ENCODE peak calls at places on chromosomes 11 and 22, in six cellular contexts. One of them, this sample, is unnamed.
A peak's percentile ranks its signal among the peaks of the same experiment; 100 is the strongest.

GRCh38 chr22:50551160-50551752 is 5.6 kb downstream of the KLHDC7B start:
- DNase-seq in keratinocyte: no peak
- DNase-seq in CD8-positive, alpha-beta T cell: no peak
- DNase-seq in endodermal cell: no peak
- DNase-seq in fibroblast of lung: no peak
- DNase-seq in OCI-LY7: no peak
- DNase-seq in this sample: no peak

GRCh38 chr11:71144736-71145135 is 107.6 kb downstream of the SHANK2 start:
- DNase-seq in keratinocyte: no peak
- DNase-seq in CD8-positive, alpha-beta T cell: no peak
- DNase-seq in endodermal cell: no peak
- DNase-seq in fibroblast of lung: no peak
- DNase-seq in OCI-LY7: no peak
- DNase-seq in this sample: peak; percentile 27

GRCh38 chr22:17213976-17214375 is 5.3 kb downstream of the ADA2 start:
- DNase-seq in keratinocyte: no peak
- DNase-seq in CD8-positive, alpha-beta T cell: peak; percentile 68
- DNase-seq in endodermal cell: peak; percentile 87
- DNase-seq in fibroblast of lung: peak; percentile 7
- DNase-seq in OCI-LY7: peak; percentile 67
- DNase-seq in this sample: no peak

GRCh38 chr11:2137202-2138071 is 1.8 kb downstream of the IGF2 start:
- DNase-seq in keratinocyte: no peak
- DNase-seq in CD8-positive, alpha-beta T cell: no peak
- DNase-seq in endodermal cell: peak; percentile 92
- DNase-seq in fibroblast of lung: peak; percentile 43
- DNase-seq in OCI-LY7: no peak
- DNase-seq in this sample: peak; percentile 81

GRCh38 chr11:94732617-94733292 is 35.4 kb upstream of the AMOTL1 start:
- DNase-seq in keratinocyte: no peak
- DNase-seq in CD8-positive, alpha-beta T cell: no peak
- DNase-seq in endodermal cell: no peak
- DNase-seq in fibroblast of lung: peak; percentile 79
- DNase-seq in OCI-LY7: no peak
- DNase-seq in this sample: peak; percentile 71

GRCh38 chr11:118138839-118139420 is 13.7 kb downstream of the SCN4B start:
- DNase-seq in keratinocyte: no peak
- DNase-seq in CD8-positive, alpha-beta T cell: no peak
- DNase-seq in endodermal cell: no peak
- DNase-seq in fibroblast of lung: no peak
- DNase-seq in OCI-LY7: no peak
- DNase-seq in this sample: no peak

GRCh38 chr11:122202951-122203456 is 87.0 kb upstream of the BLID start:
- DNase-seq in keratinocyte: no peak
- DNase-seq in CD8-positive, alpha-beta T cell: no peak
- DNase-seq in endodermal cell: peak; percentile 92
- DNase-seq in fibroblast of lung: peak; percentile 72
- DNase-seq in OCI-LY7: peak; percentile 30
- DNase-seq in this sample: peak; percentile 81

GRCh38 chr11:118263694-118264567 is at the start of gene MPZL2:
- DNase-seq in keratinocyte: peak; percentile 85
- DNase-seq in CD8-positive, alpha-beta T cell: peak; percentile 61
- DNase-seq in endodermal cell: peak; percentile 82
- DNase-seq in fibroblast of lung: no peak
- DNase-seq in OCI-LY7: no peak
- DNase-seq in this sample: peak; percentile 88

GRCh38 chr11:96151501-96151900 is 191.5 kb downstream of the MAML2 start:
- DNase-seq in keratinocyte: no peak
- DNase-seq in CD8-positive, alpha-beta T cell: no peak
- DNase-seq in endodermal cell: no peak
- DNase-seq in fibroblast of lung: no peak
- DNase-seq in OCI-LY7: no peak
- DNase-seq in this sample: no peak

GRCh38 chr11:87301785-87302540 is 264.2 kb downstream of the TMEM135 start:
- DNase-seq in keratinocyte: no peak
- DNase-seq in CD8-positive, alpha-beta T cell: no peak
- DNase-seq in endodermal cell: no peak
- DNase-seq in fibroblast of lung: no peak
- DNase-seq in OCI-LY7: no peak
- DNase-seq in this sample: no peak

GRCh38 chr22:36328635-36329216 is 59.0 kb downstream of the MYH9 start:
- DNase-seq in keratinocyte: peak; percentile 84
- DNase-seq in CD8-positive, alpha-beta T cell: peak; percentile 61
- DNase-seq in endodermal cell: no peak
- DNase-seq in fibroblast of lung: peak; percentile 94
- DNase-seq in OCI-LY7: peak; percentile 19
- DNase-seq in this sample: no peak

GRCh38 chr11:4393209-4394196 is at the start of gene TRIM21:
- DNase-seq in keratinocyte: peak; percentile 15
- DNase-seq in CD8-positive, alpha-beta T cell: peak; percentile 90
- DNase-seq in endodermal cell: peak; percentile 93
- DNase-seq in fibroblast of lung: peak; percentile 80
- DNase-seq in OCI-LY7: peak; percentile 84
- DNase-seq in this sample: peak; percentile 84

GRCh38 chr11:102179366-102179765 is 69.1 kb downstream of the YAP1 start:
- DNase-seq in keratinocyte: no peak
- DNase-seq in CD8-positive, alpha-beta T cell: no peak
- DNase-seq in endodermal cell: no peak
- DNase-seq in fibroblast of lung: no peak
- DNase-seq in OCI-LY7: no peak
- DNase-seq in this sample: no peak
- H3K27ac ChIP-seq in keratinocyte: peak overlapping the region; percentile 88
- H3K27ac ChIP-seq in CD8-positive, alpha-beta T cell: no peak overlapping the region
- H3K27ac ChIP-seq in endodermal cell: no peak overlapping the region
- H3K27ac ChIP-seq in fibroblast of lung: no peak overlapping the region
- H3K27ac ChIP-seq in OCI-LY7: no peak overlapping the region
- H3K27ac ChIP-seq in this sample: no peak overlapping the region

GRCh38 chr11:129230006-129230405 is 37.9 kb upstream of the ARHGAP32 start:
- DNase-seq in keratinocyte: no peak
- DNase-seq in CD8-positive, alpha-beta T cell: no peak
- DNase-seq in endodermal cell: no peak
- DNase-seq in fibroblast of lung: no peak
- DNase-seq in OCI-LY7: no peak
- DNase-seq in this sample: no peak
- TF ChIP-seq CTCF in keratinocyte: no peak
- TF ChIP-seq CTCF in CD8-positive, alpha-beta T cell: no peak
- TF ChIP-seq CTCF in endodermal cell: peak; percentile 21
- TF ChIP-seq CTCF in fibroblast of lung: no peak
- TF ChIP-seq CTCF in OCI-LY7: no peak
- TF ChIP-seq CTCF in this sample: no peak

GRCh38 chr11:111793863-111794262 is 27.7 kb upstream of the PPP2R1B start:
- DNase-seq in keratinocyte: peak; percentile 32
- DNase-seq in CD8-positive, alpha-beta T cell: no peak
- DNase-seq in endodermal cell: no peak
- DNase-seq in fibroblast of lung: peak; percentile 78
- DNase-seq in OCI-LY7: no peak
- DNase-seq in this sample: peak; percentile 49

GRCh38 chr11:111797145-111797581 is 31.0 kb upstream of the PPP2R1B start:
- DNase-seq in keratinocyte: peak; percentile 77
- DNase-seq in CD8-positive, alpha-beta T cell: no peak
- DNase-seq in endodermal cell: no peak
- DNase-seq in fibroblast of lung: peak; percentile 41
- DNase-seq in OCI-LY7: peak; percentile 75
- DNase-seq in this sample: no peak

GRCh38 chr11:111798279-111798678 is 32.1 kb upstream of the PPP2R1B start:
- DNase-seq in keratinocyte: no peak
- DNase-seq in CD8-positive, alpha-beta T cell: no peak
- DNase-seq in endodermal cell: no peak
- DNase-seq in fibroblast of lung: no peak
- DNase-seq in OCI-LY7: no peak
- DNase-seq in this sample: no peak

GRCh38 chr11:111795333-111795985 is 29.3 kb upstream of the PPP2R1B start:
- DNase-seq in keratinocyte: no peak
- DNase-seq in CD8-positive, alpha-beta T cell: no peak
- DNase-seq in endodermal cell: no peak
- DNase-seq in fibroblast of lung: peak; percentile 63
- DNase-seq in OCI-LY7: no peak
- DNase-seq in this sample: no peak

DNA sequence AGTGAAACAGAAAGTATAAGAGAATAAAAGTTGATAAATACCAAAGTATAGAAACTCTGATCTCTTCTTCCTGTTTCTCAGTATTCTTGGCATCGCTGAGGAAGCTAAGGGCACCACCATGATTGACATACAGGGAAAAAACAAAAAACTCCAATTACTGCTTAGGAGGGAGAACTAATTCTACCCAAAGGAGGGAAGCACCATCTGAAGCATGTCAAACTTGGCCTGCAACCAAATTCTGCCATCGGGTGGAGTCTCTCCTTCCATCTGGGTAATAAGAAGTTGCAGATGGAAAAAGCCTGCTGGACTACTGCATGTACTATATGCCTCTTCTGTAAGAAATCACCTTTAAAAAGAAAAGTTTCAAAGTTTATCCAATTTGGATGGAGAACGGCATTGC is 30.5 kb upstream of the PPP2R1B start:
- DNase-seq in keratinocyte: no peak
- DNase-seq in CD8-positive, alpha-beta T cell: no peak
- DNase-seq in endodermal cell: no peak
- DNase-seq in fibroblast of lung: no peak
- DNase-seq in OCI-LY7: no peak
- DNase-seq in this sample: no peak
- H3K27ac ChIP-seq in keratinocyte: no peak overlapping the region
- H3K27ac ChIP-seq in CD8-positive, alpha-beta T cell: no peak overlapping the region
- H3K27ac ChIP-seq in endodermal cell: no peak overlapping the region
- H3K27ac ChIP-seq in fibroblast of lung: peak overlapping the region; percentile 54
- H3K27ac ChIP-seq in OCI-LY7: no peak overlapping the region
- H3K27ac ChIP-seq in this sample: no peak overlapping the region

DNA sequence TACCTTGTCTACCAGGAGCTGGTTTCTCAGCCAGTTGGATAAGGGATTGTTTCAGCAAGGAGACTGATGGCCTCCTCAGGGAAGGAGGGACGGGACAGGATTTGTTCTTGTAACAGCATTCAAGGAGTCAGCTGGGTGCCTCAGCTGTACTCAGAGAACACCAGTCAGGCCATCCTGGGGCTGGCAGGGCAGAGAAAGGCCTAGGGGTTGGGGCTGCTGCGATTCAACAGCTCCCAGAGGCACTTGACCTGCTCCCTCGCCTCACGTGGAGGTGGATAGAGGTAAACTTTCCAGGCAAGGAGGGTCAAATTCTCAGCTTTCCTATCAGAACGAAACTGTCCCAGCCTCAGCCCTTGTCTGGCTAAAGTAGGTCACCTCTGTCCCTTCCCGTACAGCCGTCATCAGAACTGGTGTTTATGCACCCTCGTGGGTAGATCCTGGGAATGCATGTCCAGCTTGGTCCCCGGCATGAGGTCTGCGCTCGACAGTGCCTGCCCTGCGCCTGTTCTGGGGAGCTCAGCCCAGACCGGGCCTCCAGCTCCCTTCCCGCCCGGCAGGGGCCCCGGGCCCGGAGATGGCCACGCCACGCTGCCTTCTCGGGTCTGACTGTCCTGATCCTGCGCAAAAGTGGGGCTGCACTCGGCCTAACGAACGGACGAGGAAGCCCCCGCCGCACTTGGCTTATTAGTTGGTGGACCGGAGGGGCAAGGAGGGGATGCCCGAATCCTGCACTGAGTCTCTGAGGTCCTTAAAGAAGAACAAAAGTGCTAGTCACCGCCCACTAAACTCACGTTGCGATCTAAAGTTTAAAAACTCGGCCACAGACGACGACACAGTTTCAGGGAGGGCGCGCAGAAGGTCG is 762 bp upstream of the CCDC134 start:
- DNase-seq in keratinocyte: no peak
- DNase-seq in CD8-positive, alpha-beta T cell: no peak
- DNase-seq in endodermal cell: peak; percentile 72
- DNase-seq in fibroblast of lung: peak; percentile 22
- DNase-seq in OCI-LY7: peak; percentile 30
- DNase-seq in this sample: peak; percentile 6
- TF ChIP-seq CTCF in keratinocyte: no peak
- TF ChIP-seq CTCF in CD8-positive, alpha-beta T cell: no peak
- TF ChIP-seq CTCF in endodermal cell: no peak
- TF ChIP-seq CTCF in fibroblast of lung: no peak
- TF ChIP-seq CTCF in OCI-LY7: no peak
- TF ChIP-seq CTCF in this sample: no peak

DNA sequence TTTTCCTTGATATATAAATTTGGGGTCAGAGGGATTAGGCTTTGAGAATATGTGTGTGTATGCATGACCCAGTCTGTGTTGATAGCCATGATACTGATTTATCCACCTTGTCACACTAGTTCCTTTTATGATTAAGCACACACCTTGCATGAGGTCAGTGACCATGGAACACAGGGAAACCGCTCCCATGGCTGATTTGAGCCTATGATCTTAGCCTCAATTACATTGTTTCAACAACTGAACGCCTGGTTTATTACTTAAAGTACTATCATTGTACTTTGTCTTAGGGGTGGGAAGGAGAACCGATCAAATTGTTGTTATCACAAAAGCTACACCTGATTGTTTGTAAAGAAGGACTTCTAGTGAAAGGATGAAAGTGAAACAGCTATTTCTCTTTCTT is 70.7 kb downstream of the ARFGAP2 start:
- DNase-seq in keratinocyte: no peak
- DNase-seq in CD8-positive, alpha-beta T cell: no peak
- DNase-seq in endodermal cell: no peak
- DNase-seq in fibroblast of lung: no peak
- DNase-seq in OCI-LY7: no peak
- DNase-seq in this sample: no peak
- H3K27ac ChIP-seq in keratinocyte: no peak overlapping the region
- H3K27ac ChIP-seq in CD8-positive, alpha-beta T cell: no peak overlapping the region
- H3K27ac ChIP-seq in endodermal cell: no peak overlapping the region
- H3K27ac ChIP-seq in fibroblast of lung: no peak overlapping the region
- H3K27ac ChIP-seq in OCI-LY7: peak overlapping the region; percentile 99
- H3K27ac ChIP-seq in this sample: no peak overlapping the region